ENCODE peak calls at places on chromosome 19, in four cellular contexts. One of them, this sample, is unnamed.
A peak's percentile ranks its signal among the peaks of the same experiment; 100 is the strongest.

GRCh38 chr19:2618611-2619010 is 83.9 kb downstream of the GNG7 start:
- DNase-seq in tibial artery: peak; percentile 83
- DNase-seq in A549: no peak
- DNase-seq in stimulated activated CD4-positive, alpha-beta T cell treated with anti-CD3 and anti-CD28 coated beads, Interleukin-1b, Interleukin-23, amount 100 ng/mL, for 1 hour: peak; percentile 72
- DNase-seq in this sample: peak; percentile 60

GRCh38 chr19:29841559-29842367 is 30.0 kb downstream of the CCNE1 start:
- DNase-seq in A549: peak; percentile 87
- DNase-seq in stimulated activated CD4-positive, alpha-beta T cell treated with anti-CD3 and anti-CD28 coated beads, Interleukin-1b, Interleukin-23, amount 100 ng/mL, for 1 hour: no peak
- DNase-seq in tibial artery: no peak
- DNase-seq in this sample: no peak

GRCh38 chr19:9877775-9878510 is 42.8 kb downstream of the PIN1 start:
- DNase-seq in stimulated activated CD4-positive, alpha-beta T cell treated with anti-CD3 and anti-CD28 coated beads, Interleukin-1b, Interleukin-23, amount 100 ng/mL, for 1 hour: no peak
- DNase-seq in A549: no peak
- DNase-seq in tibial artery: no peak
- DNase-seq in this sample: no peak

GRCh38 chr19:6250024-6250605 is 29.7 kb downstream of the MLLT1 start:
- DNase-seq in stimulated activated CD4-positive, alpha-beta T cell treated with anti-CD3 and anti-CD28 coated beads, Interleukin-1b, Interleukin-23, amount 100 ng/mL, for 1 hour: no peak
- DNase-seq in A549: no peak
- DNase-seq in tibial artery: no peak
- DNase-seq in this sample: no peak

GRCh38 chr19:45716314-45717130 is 14.2 kb downstream of the FBXO46 start:
- DNase-seq in stimulated activated CD4-positive, alpha-beta T cell treated with anti-CD3 and anti-CD28 coated beads, Interleukin-1b, Interleukin-23, amount 100 ng/mL, for 1 hour: no peak
- DNase-seq in A549: peak; percentile 50
- DNase-seq in tibial artery: no peak
- DNase-seq in this sample: no peak

GRCh38 chr19:48695743-48696352 is at the start of gene FUT2:
- DNase-seq in A549: no peak
- DNase-seq in tibial artery: no peak
- DNase-seq in stimulated activated CD4-positive, alpha-beta T cell treated with anti-CD3 and anti-CD28 coated beads, Interleukin-1b, Interleukin-23, amount 100 ng/mL, for 1 hour: no peak
- DNase-seq in this sample: no peak

GRCh38 chr19:29687244-29687896 is 22.1 kb downstream of the PLEKHF1 start:
- DNase-seq in A549: no peak
- DNase-seq in tibial artery: peak; percentile 86
- DNase-seq in stimulated activated CD4-positive, alpha-beta T cell treated with anti-CD3 and anti-CD28 coated beads, Interleukin-1b, Interleukin-23, amount 100 ng/mL, for 1 hour: no peak
- DNase-seq in this sample: peak; percentile 90

GRCh38 chr19:3807574-3808354 is 21.6 kb upstream of the MATK start:
- DNase-seq in tibial artery: no peak
- DNase-seq in stimulated activated CD4-positive, alpha-beta T cell treated with anti-CD3 and anti-CD28 coated beads, Interleukin-1b, Interleukin-23, amount 100 ng/mL, for 1 hour: no peak
- DNase-seq in A549: no peak
- DNase-seq in this sample: no peak

GRCh38 chr19:46378268-46378667 is 31.4 kb downstream of the PPP5C start:
- DNase-seq in tibial artery: no peak
- DNase-seq in A549: no peak
- DNase-seq in stimulated activated CD4-positive, alpha-beta T cell treated with anti-CD3 and anti-CD28 coated beads, Interleukin-1b, Interleukin-23, amount 100 ng/mL, for 1 hour: no peak
- DNase-seq in this sample: no peak

GRCh38 chr19:4124638-4125037 is 716 bp upstream of the MAP2K2 start:
- DNase-seq in tibial artery: no peak
- DNase-seq in stimulated activated CD4-positive, alpha-beta T cell treated with anti-CD3 and anti-CD28 coated beads, Interleukin-1b, Interleukin-23, amount 100 ng/mL, for 1 hour: no peak
- DNase-seq in A549: no peak
- DNase-seq in this sample: no peak

GRCh38 chr19:33705090-33705847 is 83.5 kb downstream of the CHST8 start:
- DNase-seq in stimulated activated CD4-positive, alpha-beta T cell treated with anti-CD3 and anti-CD28 coated beads, Interleukin-1b, Interleukin-23, amount 100 ng/mL, for 1 hour: no peak
- DNase-seq in A549: no peak
- DNase-seq in tibial artery: no peak
- DNase-seq in this sample: no peak

GRCh38 chr19:3289971-3290569 is 65.6 kb downstream of the CELF5 start:
- DNase-seq in A549: no peak
- DNase-seq in stimulated activated CD4-positive, alpha-beta T cell treated with anti-CD3 and anti-CD28 coated beads, Interleukin-1b, Interleukin-23, amount 100 ng/mL, for 1 hour: no peak
- DNase-seq in tibial artery: no peak
- DNase-seq in this sample: no peak

GRCh38 chr19:51433092-51433491 is 15.7 kb upstream of the SIGLEC10 start:
- DNase-seq in tibial artery: no peak
- DNase-seq in A549: no peak
- DNase-seq in stimulated activated CD4-positive, alpha-beta T cell treated with anti-CD3 and anti-CD28 coated beads, Interleukin-1b, Interleukin-23, amount 100 ng/mL, for 1 hour: no peak
- DNase-seq in this sample: no peak

GRCh38 chr19:45863335-45863839 is 440 bp upstream of the SYMPK start:
- DNase-seq in tibial artery: no peak
- DNase-seq in A549: no peak
- DNase-seq in stimulated activated CD4-positive, alpha-beta T cell treated with anti-CD3 and anti-CD28 coated beads, Interleukin-1b, Interleukin-23, amount 100 ng/mL, for 1 hour: no peak
- DNase-seq in this sample: no peak

GRCh38 chr19:56174550-56174949 is 1.3 kb upstream of the GALP start:
- DNase-seq in stimulated activated CD4-positive, alpha-beta T cell treated with anti-CD3 and anti-CD28 coated beads, Interleukin-1b, Interleukin-23, amount 100 ng/mL, for 1 hour: no peak
- DNase-seq in A549: no peak
- DNase-seq in tibial artery: no peak
- DNase-seq in this sample: no peak

This sample was measured in psoas muscle.